ENCODE peak calls at places on chromosome 5, in four cellular contexts. R is HepG2, T is GM12878, O is K562. D is an unnamed sample.

GRCh38 chr5:65480306-65480865 is 1.3 kb downstream of the ADAMTS6 start:
- DNase-seq in R (peak), T (peak), O (peak), D (no peak)

GRCh38 chr5:10831416-10831815 is 70.4 kb upstream of the DAP start:
- DNase-seq in R (no peak), T (no peak), O (no peak), D (no peak)

GRCh38 chr5:178153530-178154340 is at the start of gene NHP2:
- DNase-seq in R (peak), T (peak), O (peak), D (peak)

GRCh38 chr5:60856059-60856458 is 12.0 kb upstream of the ELOVL7 start:
- DNase-seq in R (no peak), T (no peak), O (no peak), D (no peak)

GRCh38 chr5:91049800-91050199 is 333.3 kb downstream of the ARRDC3 start:
- DNase-seq in R (no peak), T (no peak), O (no peak), D (no peak)

GRCh38 chr5:991472-992267 is 16.9 kb upstream of the NKD2 start:
- DNase-seq in R (no peak), T (no peak), O (no peak), D (no peak)

GRCh38 chr5:34692781-34693180 is 36.7 kb downstream of the RAI14 start:
- DNase-seq in R (no peak), T (no peak), O (no peak), D (no peak)

GRCh38 chr5:91468643-91469422 is 85.7 kb upstream of the ARRDC3 start:
- DNase-seq in R (no peak), T (no peak), O (no peak), D (no peak)

GRCh38 chr5:164051745-164052144 is 546.3 kb downstream of the MAT2B start:
- DNase-seq in R (no peak), T (no peak), O (no peak), D (no peak)

GRCh38 chr5:141637693-141638419 is 1.1 kb downstream of the RELL2 start:
- DNase-seq in R (peak), T (no peak), O (peak), D (peak)

GRCh38 chr5:159581502-159582249 is 251.4 kb upstream of the IL12B start:
- DNase-seq in R (no peak), T (no peak), O (no peak), D (no peak)

GRCh38 chr5:169706758-169707450 is 69.8 kb downstream of the DOCK2 start:
- DNase-seq in R (no peak), T (no peak), O (peak), D (no peak)

GRCh38 chr5:166285385-166285784 is 2006.1 kb upstream of the WWC1 start:
- DNase-seq in R (no peak), T (no peak), O (no peak), D (no peak)

GRCh38 chr5:127343866-127344265 is 53.3 kb downstream of the MEGF10 start:
- DNase-seq in R (no peak), T (no peak), O (no peak), D (no peak)

GRCh38 chr5:139642891-139643871 is 5.0 kb upstream of the CXXC5 start:
- DNase-seq in R (peak), T (no peak), O (no peak), D (no peak)

GRCh38 chr5:31346896-31347557 is 153.5 kb downstream of the CDH6 start:
- DNase-seq in R (no peak), T (no peak), O (no peak), D (no peak)

GRCh38 chr5:125477586-125477975 is 731.1 kb upstream of the ZNF608 start:
- DNase-seq in R (no peak), T (no peak), O (no peak), D (no peak)

GRCh38 chr5:38265546-38266179 is 7.3 kb downstream of the EGFLAM start:
- DNase-seq in R (peak), T (no peak), O (peak), D (peak)

GRCh38 chr5:140338336-140338735 is 8.1 kb downstream of the HBEGF start:
- DNase-seq in R (no peak), T (no peak), O (no peak), D (no peak)

GRCh38 chr5:117519957-117520500 is 945.4 kb upstream of the SEMA6A start:
- DNase-seq in R (no peak), T (no peak), O (no peak), D (no peak)

GRCh38 chr5:9149988-9150387 is 395.9 kb downstream of the SEMA5A start:
- DNase-seq in R (no peak), T (no peak), O (no peak), D (no peak)

GRCh38 chr5:113974976-113975375 is 386.9 kb upstream of the KCNN2 start:
- DNase-seq in R (no peak), T (no peak), O (no peak), D (no peak)
- TF ChIP-seq HDAC2 in R (no peak), T (no peak), O (no peak), D (no peak)

GRCh38 chr5:83469075-83469474 is 2.5 kb upstream of the VCAN start:
- DNase-seq in R (no peak), T (no peak), O (no peak), D (no peak)
- TF ChIP-seq ZNF274 in R (no peak), T (no peak), O (no peak), D (no peak)

GRCh38 chr5:53766683-53767082 is 206.2 kb downstream of the NDUFS4 start:
- DNase-seq in R (peak), T (no peak), O (no peak), D (no peak)
- TF ChIP-seq HDAC2 in R (no peak), T (no peak), O (no peak), D (no peak)

DNA sequence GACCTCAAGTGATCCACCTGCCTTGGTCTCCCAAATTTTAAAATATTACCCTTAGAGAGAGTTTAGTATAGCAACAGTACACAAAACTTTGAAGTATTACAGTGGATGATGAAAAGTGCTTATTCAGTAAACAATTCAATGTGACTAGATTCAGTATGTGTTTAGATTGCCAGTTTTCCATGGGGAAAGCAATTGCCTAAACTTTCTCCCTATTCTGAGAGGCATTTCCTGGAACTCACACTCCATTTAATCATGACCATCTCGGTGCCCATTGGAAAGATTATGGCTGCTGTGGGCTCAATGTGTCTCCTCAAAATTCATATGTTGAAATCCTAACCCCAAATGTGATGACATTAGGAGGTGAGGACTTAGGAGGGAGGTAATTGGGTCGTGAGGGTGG is 38.9 kb upstream of the MYO10 start:
- DNase-seq in R (no peak), T (no peak), O (no peak), D (no peak)
- TF ChIP-seq ZNF274 in R (no peak), T (no peak), O (no peak), D (no peak)

GRCh38 chr5:67106626-67107342 is 89.8 kb downstream of the CD180 start:
- DNase-seq in R (no peak), T (no peak), O (no peak), D (no peak)
- TF ChIP-seq HDAC2 in R (no peak), T (no peak), O (no peak), D (no peak)

GRCh38 chr5:54738118-54738972 is 220.8 kb downstream of the SNX18 start:
- DNase-seq in R (no peak), T (no peak), O (peak), D (no peak)
- TF ChIP-seq ZNF274 in R (no peak), T (no peak), O (no peak), D (no peak)

DNA sequence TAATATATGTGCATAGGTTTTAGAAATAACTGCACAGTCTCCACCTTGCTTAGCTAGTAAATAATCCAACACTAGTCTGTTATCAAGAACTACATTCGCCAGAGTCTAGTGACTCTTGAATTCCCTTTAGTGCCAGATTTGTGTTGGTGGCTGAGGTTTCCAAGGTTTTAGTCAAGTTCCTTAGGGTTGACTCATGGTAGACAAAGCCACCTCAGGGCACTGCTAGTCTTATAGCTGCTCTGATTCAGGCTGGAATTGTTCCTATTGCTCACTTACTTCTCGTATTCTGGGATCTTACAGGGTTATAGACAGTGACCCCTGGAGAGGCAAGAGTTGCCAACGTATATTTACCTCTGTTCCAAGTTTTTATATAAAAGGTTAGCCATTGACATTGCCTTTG is 1369.8 kb upstream of the CDH9 start:
- DNase-seq in R (no peak), T (no peak), O (no peak), D (no peak)
- TF ChIP-seq HDAC2 in R (no peak), T (no peak), O (no peak), D (no peak)

DNA sequence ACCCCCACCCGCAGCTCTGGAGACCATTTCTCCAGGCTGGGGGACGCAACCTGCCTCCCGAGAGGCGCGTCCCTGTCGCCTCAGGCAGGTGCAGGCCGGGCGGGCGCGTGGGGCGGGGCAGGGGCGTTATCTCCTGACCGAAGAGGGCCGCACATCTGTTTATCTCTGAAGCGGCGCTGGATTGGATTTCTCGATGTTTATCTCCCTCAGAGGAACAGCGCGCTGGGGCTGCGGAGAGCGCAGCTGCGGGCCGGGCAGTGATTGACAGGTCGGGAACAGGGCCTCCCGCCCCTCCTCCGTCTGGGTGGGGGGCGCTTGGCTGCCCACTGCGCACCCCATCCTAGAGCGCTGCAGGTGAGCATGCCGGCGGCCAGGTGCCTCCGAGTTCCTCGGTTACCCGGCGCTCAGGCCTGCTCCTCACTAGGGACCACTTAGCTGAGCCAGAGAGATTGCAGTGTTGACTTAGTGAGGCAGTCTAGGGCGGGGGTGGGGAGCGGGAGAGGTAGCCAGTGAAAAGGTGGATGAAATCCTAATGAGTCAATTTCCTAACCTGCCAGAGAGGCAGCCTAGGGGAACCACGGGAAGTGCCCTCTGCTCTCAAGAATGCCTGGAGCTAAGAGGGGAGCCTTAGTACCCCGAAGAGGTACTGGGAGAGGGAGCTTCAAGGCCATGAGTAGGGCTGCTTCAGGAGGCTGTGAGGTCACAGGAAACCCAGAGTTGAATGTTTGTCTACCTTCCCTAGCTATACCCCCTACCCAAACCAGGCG is 39.6 kb upstream of the TIFAB start:
- DNase-seq in R (peak), T (no peak), O (peak), D (no peak)
- TF ChIP-seq ZNF274 in R (no peak), T (no peak), O (no peak), D (no peak)